ENCODE peak calls at places on chromosomes 2 and 18, in ten cellular contexts. One of them, this sample, is unnamed.

GRCh38 chr2:57881998-57882884 is 164.4 kb upstream of the VRK2 start:
- DNase-seq in NCI-H2081: no peak
- DNase-seq in ovary: no peak
- DNase-seq in head of caudate nucleus: no peak
- DNase-seq in HS-5: peak
- DNase-seq in NCI-H82: no peak
- DNase-seq in RKO: peak
- DNase-seq in upper lobe of right lung: no peak
- DNase-seq in Calu3: peak
- DNase-seq in NCI-H1092 treated with DMSO at 0.1 percent for 48 hours: peak
- DNase-seq in this sample: peak

GRCh38 chr2:144331652-144332355 is 188.1 kb downstream of the ZEB2 start:
- DNase-seq in NCI-H2081: no peak
- DNase-seq in ovary: peak
- DNase-seq in head of caudate nucleus: peak
- DNase-seq in HS-5: peak
- DNase-seq in NCI-H82: no peak
- DNase-seq in RKO: peak
- DNase-seq in upper lobe of right lung: no peak
- DNase-seq in Calu3: no peak
- DNase-seq in NCI-H1092 treated with DMSO at 0.1 percent for 48 hours: peak
- DNase-seq in this sample: peak

GRCh38 chr2:146602383-146602782 is 1242.4 kb upstream of the ACVR2A start:
- DNase-seq in NCI-H2081: no peak
- DNase-seq in ovary: no peak
- DNase-seq in head of caudate nucleus: no peak
- DNase-seq in HS-5: peak
- DNase-seq in NCI-H82: no peak
- DNase-seq in RKO: no peak
- DNase-seq in upper lobe of right lung: no peak
- DNase-seq in Calu3: no peak
- DNase-seq in NCI-H1092 treated with DMSO at 0.1 percent for 48 hours: no peak
- DNase-seq in this sample: no peak

GRCh38 chr18:13558132-13558531 is 168.2 kb downstream of the FAM210A start:
- DNase-seq in NCI-H2081: peak
- DNase-seq in ovary: no peak
- DNase-seq in head of caudate nucleus: peak
- DNase-seq in HS-5: no peak
- DNase-seq in NCI-H82: peak
- DNase-seq in RKO: peak
- DNase-seq in upper lobe of right lung: no peak
- DNase-seq in Calu3: peak
- DNase-seq in NCI-H1092 treated with DMSO at 0.1 percent for 48 hours: peak
- DNase-seq in this sample: peak

GRCh38 chr2:163665817-163666216 is 70.0 kb downstream of the FIGN start:
- DNase-seq in NCI-H2081: no peak
- DNase-seq in ovary: no peak
- DNase-seq in head of caudate nucleus: no peak
- DNase-seq in HS-5: no peak
- DNase-seq in NCI-H82: no peak
- DNase-seq in RKO: no peak
- DNase-seq in upper lobe of right lung: no peak
- DNase-seq in Calu3: no peak
- DNase-seq in NCI-H1092 treated with DMSO at 0.1 percent for 48 hours: no peak
- DNase-seq in this sample: no peak

GRCh38 chr2:39266906-39267434 is 23.2 kb upstream of the CDKL4 start:
- DNase-seq in NCI-H2081: no peak
- DNase-seq in ovary: no peak
- DNase-seq in head of caudate nucleus: no peak
- DNase-seq in HS-5: no peak
- DNase-seq in NCI-H82: no peak
- DNase-seq in RKO: no peak
- DNase-seq in upper lobe of right lung: no peak
- DNase-seq in Calu3: no peak
- DNase-seq in NCI-H1092 treated with DMSO at 0.1 percent for 48 hours: no peak
- DNase-seq in this sample: no peak

GRCh38 chr2:145760781-145761649 is 1241.1 kb upstream of the ZEB2 start:
- DNase-seq in NCI-H2081: no peak
- DNase-seq in ovary: no peak
- DNase-seq in head of caudate nucleus: no peak
- DNase-seq in HS-5: peak
- DNase-seq in NCI-H82: no peak
- DNase-seq in RKO: no peak
- DNase-seq in upper lobe of right lung: no peak
- DNase-seq in Calu3: peak
- DNase-seq in NCI-H1092 treated with DMSO at 0.1 percent for 48 hours: no peak
- DNase-seq in this sample: no peak

GRCh38 chr18:8426401-8426800 is 182.8 kb upstream of the RAB12 start:
- DNase-seq in NCI-H2081: no peak
- DNase-seq in ovary: no peak
- DNase-seq in head of caudate nucleus: no peak
- DNase-seq in HS-5: no peak
- DNase-seq in NCI-H82: peak
- DNase-seq in RKO: no peak
- DNase-seq in upper lobe of right lung: no peak
- DNase-seq in Calu3: peak
- DNase-seq in NCI-H1092 treated with DMSO at 0.1 percent for 48 hours: no peak
- DNase-seq in this sample: no peak

GRCh38 chr2:121293450-121294325 is 8.7 kb upstream of the TFCP2L1 start:
- DNase-seq in NCI-H2081: no peak
- DNase-seq in ovary: no peak
- DNase-seq in head of caudate nucleus: no peak
- DNase-seq in HS-5: no peak
- DNase-seq in NCI-H82: no peak
- DNase-seq in RKO: no peak
- DNase-seq in upper lobe of right lung: peak
- DNase-seq in Calu3: peak
- DNase-seq in NCI-H1092 treated with DMSO at 0.1 percent for 48 hours: peak
- DNase-seq in this sample: no peak

GRCh38 chr2:23423062-23423872 is 38.3 kb downstream of the KLHL29 start:
- DNase-seq in NCI-H2081: no peak
- DNase-seq in ovary: no peak
- DNase-seq in head of caudate nucleus: no peak
- DNase-seq in HS-5: no peak
- DNase-seq in NCI-H82: no peak
- DNase-seq in RKO: no peak
- DNase-seq in upper lobe of right lung: no peak
- DNase-seq in Calu3: no peak
- DNase-seq in NCI-H1092 treated with DMSO at 0.1 percent for 48 hours: no peak
- DNase-seq in this sample: no peak

GRCh38 chr2:158998486-158999248 is 30.2 kb downstream of the TANC1 start:
- DNase-seq in NCI-H2081: peak
- DNase-seq in ovary: no peak
- DNase-seq in head of caudate nucleus: peak
- DNase-seq in HS-5: no peak
- DNase-seq in NCI-H82: peak
- DNase-seq in RKO: no peak
- DNase-seq in upper lobe of right lung: no peak
- DNase-seq in Calu3: no peak
- DNase-seq in NCI-H1092 treated with DMSO at 0.1 percent for 48 hours: peak
- DNase-seq in this sample: peak

GRCh38 chr2:222024934-222025890 is 273.6 kb downstream of the PAX3 start:
- DNase-seq in NCI-H2081: peak
- DNase-seq in ovary: no peak
- DNase-seq in head of caudate nucleus: peak
- DNase-seq in HS-5: peak
- DNase-seq in NCI-H82: peak
- DNase-seq in RKO: peak
- DNase-seq in upper lobe of right lung: no peak
- DNase-seq in Calu3: peak
- DNase-seq in NCI-H1092 treated with DMSO at 0.1 percent for 48 hours: peak
- DNase-seq in this sample: peak

GRCh38 chr2:216884347-216884746 is 24.5 kb upstream of the TNP1 start:
- DNase-seq in NCI-H2081: no peak
- DNase-seq in ovary: no peak
- DNase-seq in head of caudate nucleus: no peak
- DNase-seq in HS-5: no peak
- DNase-seq in NCI-H82: no peak
- DNase-seq in RKO: no peak
- DNase-seq in upper lobe of right lung: no peak
- DNase-seq in Calu3: no peak
- DNase-seq in NCI-H1092 treated with DMSO at 0.1 percent for 48 hours: no peak
- DNase-seq in this sample: no peak

GRCh38 chr2:203993560-203993959 is 57.0 kb downstream of the ICOS start:
- DNase-seq in NCI-H2081: no peak
- DNase-seq in ovary: no peak
- DNase-seq in head of caudate nucleus: no peak
- DNase-seq in HS-5: no peak
- DNase-seq in NCI-H82: no peak
- DNase-seq in RKO: no peak
- DNase-seq in upper lobe of right lung: no peak
- DNase-seq in Calu3: no peak
- DNase-seq in NCI-H1092 treated with DMSO at 0.1 percent for 48 hours: no peak
- DNase-seq in this sample: no peak

GRCh38 chr2:129301431-129301913 is 678.0 kb upstream of the RAB6C start:
- DNase-seq in NCI-H2081: no peak
- DNase-seq in ovary: no peak
- DNase-seq in head of caudate nucleus: no peak
- DNase-seq in HS-5: no peak
- DNase-seq in NCI-H82: no peak
- DNase-seq in RKO: no peak
- DNase-seq in upper lobe of right lung: no peak
- DNase-seq in Calu3: no peak
- DNase-seq in NCI-H1092 treated with DMSO at 0.1 percent for 48 hours: no peak
- DNase-seq in this sample: peak

GRCh38 chr2:177325554-177325953 is 61.0 kb upstream of the NFE2L2 start:
- DNase-seq in NCI-H2081: no peak
- DNase-seq in ovary: no peak
- DNase-seq in head of caudate nucleus: no peak
- DNase-seq in HS-5: no peak
- DNase-seq in NCI-H82: no peak
- DNase-seq in RKO: no peak
- DNase-seq in upper lobe of right lung: no peak
- DNase-seq in Calu3: peak
- DNase-seq in NCI-H1092 treated with DMSO at 0.1 percent for 48 hours: no peak
- DNase-seq in this sample: no peak

GRCh38 chr2:46601328-46601963 is 122.1 kb downstream of the TMEM247 start:
- DNase-seq in NCI-H2081: no peak
- DNase-seq in ovary: no peak
- DNase-seq in head of caudate nucleus: no peak
- DNase-seq in HS-5: no peak
- DNase-seq in NCI-H82: peak
- DNase-seq in RKO: peak
- DNase-seq in upper lobe of right lung: no peak
- DNase-seq in Calu3: no peak
- DNase-seq in NCI-H1092 treated with DMSO at 0.1 percent for 48 hours: no peak
- DNase-seq in this sample: no peak

GRCh38 chr2:128520787-128521186 is 202.1 kb upstream of the HS6ST1 start:
- DNase-seq in NCI-H2081: no peak
- DNase-seq in ovary: no peak
- DNase-seq in head of caudate nucleus: no peak
- DNase-seq in HS-5: no peak
- DNase-seq in NCI-H82: no peak
- DNase-seq in RKO: no peak
- DNase-seq in upper lobe of right lung: no peak
- DNase-seq in Calu3: peak
- DNase-seq in NCI-H1092 treated with DMSO at 0.1 percent for 48 hours: no peak
- DNase-seq in this sample: no peak

GRCh38 chr2:127226520-127227263 is 6.6 kb upstream of the CYP27C1 start:
- DNase-seq in NCI-H2081: peak
- DNase-seq in ovary: no peak
- DNase-seq in head of caudate nucleus: no peak
- DNase-seq in HS-5: peak
- DNase-seq in NCI-H82: no peak
- DNase-seq in RKO: no peak
- DNase-seq in upper lobe of right lung: peak
- DNase-seq in Calu3: peak
- DNase-seq in NCI-H1092 treated with DMSO at 0.1 percent for 48 hours: no peak
- DNase-seq in this sample: no peak

GRCh38 chr2:173286153-173286809 is 68.4 kb upstream of the CDCA7 start:
- DNase-seq in NCI-H2081: no peak
- DNase-seq in ovary: no peak
- DNase-seq in head of caudate nucleus: no peak
- DNase-seq in HS-5: no peak
- DNase-seq in NCI-H82: no peak
- DNase-seq in RKO: no peak
- DNase-seq in upper lobe of right lung: no peak
- DNase-seq in Calu3: peak
- DNase-seq in NCI-H1092 treated with DMSO at 0.1 percent for 48 hours: no peak
- DNase-seq in this sample: no peak

GRCh38 chr2:69210386-69210785 is 176.6 kb downstream of the GFPT1 start:
- DNase-seq in NCI-H2081: no peak
- DNase-seq in ovary: no peak
- DNase-seq in head of caudate nucleus: no peak
- DNase-seq in HS-5: no peak
- DNase-seq in NCI-H82: no peak
- DNase-seq in RKO: no peak
- DNase-seq in upper lobe of right lung: no peak
- DNase-seq in Calu3: no peak
- DNase-seq in NCI-H1092 treated with DMSO at 0.1 percent for 48 hours: no peak
- DNase-seq in this sample: no peak

GRCh38 chr2:212227755-212228154 is 310.8 kb downstream of the ERBB4 start:
- DNase-seq in NCI-H2081: peak
- DNase-seq in ovary: no peak
- DNase-seq in head of caudate nucleus: no peak
- DNase-seq in HS-5: peak
- DNase-seq in NCI-H82: peak
- DNase-seq in RKO: peak
- DNase-seq in upper lobe of right lung: no peak
- DNase-seq in Calu3: peak
- DNase-seq in NCI-H1092 treated with DMSO at 0.1 percent for 48 hours: peak
- DNase-seq in this sample: no peak

GRCh38 chr2:150127995-150128394 is 359.5 kb downstream of the RND3 start:
- DNase-seq in NCI-H2081: no peak
- DNase-seq in ovary: no peak
- DNase-seq in head of caudate nucleus: no peak
- DNase-seq in HS-5: no peak
- DNase-seq in NCI-H82: no peak
- DNase-seq in RKO: no peak
- DNase-seq in upper lobe of right lung: no peak
- DNase-seq in Calu3: no peak
- DNase-seq in NCI-H1092 treated with DMSO at 0.1 percent for 48 hours: no peak
- DNase-seq in this sample: no peak

GRCh38 chr2:61645911-61646310 is 107.8 kb upstream of the XPO1 start:
- DNase-seq in NCI-H2081: no peak
- DNase-seq in ovary: no peak
- DNase-seq in head of caudate nucleus: no peak
- DNase-seq in HS-5: peak
- DNase-seq in NCI-H82: no peak
- DNase-seq in RKO: peak
- DNase-seq in upper lobe of right lung: no peak
- DNase-seq in Calu3: no peak
- DNase-seq in NCI-H1092 treated with DMSO at 0.1 percent for 48 hours: no peak
- DNase-seq in this sample: no peak

GRCh38 chr2:38214209-38214717 is 138.3 kb upstream of the CYP1B1 start:
- DNase-seq in NCI-H2081: no peak
- DNase-seq in ovary: no peak
- DNase-seq in head of caudate nucleus: no peak
- DNase-seq in HS-5: no peak
- DNase-seq in NCI-H82: peak
- DNase-seq in RKO: no peak
- DNase-seq in upper lobe of right lung: no peak
- DNase-seq in Calu3: no peak
- DNase-seq in NCI-H1092 treated with DMSO at 0.1 percent for 48 hours: no peak
- DNase-seq in this sample: no peak

GRCh38 chr18:35888329-35888728 is 84.2 kb upstream of the RMP24 start:
- DNase-seq in NCI-H2081: no peak
- DNase-seq in ovary: no peak
- DNase-seq in head of caudate nucleus: no peak
- DNase-seq in HS-5: no peak
- DNase-seq in NCI-H82: no peak
- DNase-seq in RKO: no peak
- DNase-seq in upper lobe of right lung: no peak
- DNase-seq in Calu3: no peak
- DNase-seq in NCI-H1092 treated with DMSO at 0.1 percent for 48 hours: peak
- DNase-seq in this sample: no peak

GRCh38 chr2:116953-117352 is 70.6 kb upstream of the FAM110C start:
- DNase-seq in NCI-H2081: no peak
- DNase-seq in ovary: no peak
- DNase-seq in head of caudate nucleus: no peak
- DNase-seq in HS-5: no peak
- DNase-seq in NCI-H82: no peak
- DNase-seq in RKO: no peak
- DNase-seq in upper lobe of right lung: no peak
- DNase-seq in Calu3: no peak
- DNase-seq in NCI-H1092 treated with DMSO at 0.1 percent for 48 hours: no peak
- DNase-seq in this sample: no peak

GRCh38 chr18:41140506-41140905 is 814.5 kb upstream of the PIK3C3 start:
- DNase-seq in NCI-H2081: no peak
- DNase-seq in ovary: no peak
- DNase-seq in head of caudate nucleus: no peak
- DNase-seq in HS-5: no peak
- DNase-seq in NCI-H82: no peak
- DNase-seq in RKO: no peak
- DNase-seq in upper lobe of right lung: no peak
- DNase-seq in Calu3: no peak
- DNase-seq in NCI-H1092 treated with DMSO at 0.1 percent for 48 hours: no peak
- DNase-seq in this sample: no peak

This sample was measured in midbrain.